ENCODE peak calls at places on chromosomes 16 and 17, in four cellular contexts. J, T, C and Z are unnamed samples.

GRCh38 chr16:56193951-56194726 is 2.9 kb downstream of the GNAO1 start:
- DNase-seq in C (peak), T (peak), J (no peak), Z (no peak)

GRCh38 chr17:34349748-34350147 is 6.5 kb upstream of the CCL13 start:
- DNase-seq in J (no peak), C (no peak), T (no peak), Z (no peak)

GRCh38 chr16:30375830-30376229 is 1.2 kb downstream of the MYL11 start:
- DNase-seq in C (no peak), T (no peak), J (no peak), Z (no peak)

GRCh38 chr17:79934653-79934970 is 95.4 kb upstream of the CBX4 start:
- DNase-seq in C (no peak), T (no peak), J (no peak), Z (no peak)

GRCh38 chr17:19533718-19534561 is at the start of gene SLC47A1:
- DNase-seq in J (no peak), C (no peak), T (peak), Z (no peak)

GRCh38 chr16:19846421-19846820 is 38.2 kb downstream of the GPRC5B start:
- DNase-seq in T (no peak), C (no peak), J (no peak), Z (no peak)

GRCh38 chr16:72963921-72964320 is 84.0 kb downstream of the ZFHX3 start:
- DNase-seq in C (no peak), J (no peak), T (no peak), Z (no peak)

GRCh38 chr16:51553314-51553713 is 402.2 kb upstream of the SALL1 start:
- DNase-seq in T (no peak), J (no peak), C (no peak), Z (no peak)

GRCh38 chr17:77363821-77364361 is 223.1 kb downstream of the SEC14L1 start:
- DNase-seq in C (peak), T (peak), J (no peak), Z (no peak)

GRCh38 chr17:77737442-77738265 is 220.8 kb upstream of the TNRC6C start:
- DNase-seq in C (no peak), J (no peak), T (no peak), Z (no peak)

GRCh38 chr17:62723842-62724241 is 84.3 kb downstream of the MARCHF10 start:
- DNase-seq in T (no peak), C (no peak), J (no peak), Z (no peak)

GRCh38 chr16:68022728-68023537 is at the start of the genes DDX28 and DUS2:
- DNase-seq in C (peak), T (peak), J (peak), Z (peak)

GRCh38 chr17:63458478-63458877 is 12.4 kb upstream of the CYB561 start:
- DNase-seq in T (no peak), C (no peak), J (no peak), Z (no peak)

DNA sequence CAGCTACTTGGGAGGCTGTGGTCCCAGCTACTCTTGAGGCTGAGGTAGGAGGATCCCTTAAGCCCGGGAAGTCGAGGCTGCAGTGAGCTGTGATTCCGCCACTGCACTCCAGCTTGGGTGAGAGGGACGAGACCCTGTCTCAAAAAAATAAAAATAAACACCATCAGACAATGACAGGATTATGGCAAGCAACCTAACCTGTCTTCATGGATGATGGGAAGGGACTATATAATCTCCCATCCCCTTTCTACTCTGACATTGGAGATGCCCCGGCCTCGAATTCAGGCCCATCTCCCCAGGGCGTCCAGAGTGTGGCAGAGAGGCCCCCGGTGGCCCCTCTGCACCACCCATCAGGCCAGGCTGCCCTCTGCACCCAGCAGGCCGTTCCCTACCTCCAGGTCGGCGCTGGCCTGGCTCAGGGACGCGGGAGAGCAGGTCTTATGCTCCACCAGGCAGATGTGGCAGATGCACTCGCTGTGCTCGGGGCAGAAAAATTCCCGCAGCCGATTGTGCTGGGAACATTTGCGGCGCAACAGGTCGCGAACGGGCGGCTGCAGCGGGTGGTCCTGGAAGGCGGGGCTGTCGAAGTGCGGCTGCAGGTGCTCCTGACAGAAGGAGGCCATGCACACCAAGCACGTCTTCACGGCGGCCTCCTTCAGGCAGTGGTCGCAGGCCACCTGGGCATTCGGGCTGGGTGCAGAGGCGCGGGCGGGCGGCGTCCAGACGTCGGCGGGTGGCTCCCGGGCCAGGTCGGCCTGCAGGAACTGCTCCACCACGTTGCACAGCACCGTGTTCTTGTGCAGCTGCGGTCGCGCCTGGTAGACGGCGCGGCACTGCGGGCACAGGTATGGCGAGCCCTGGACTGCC is 616 bp downstream of the TRIM25 start:
- DNase-seq in T (no peak), C (peak), J (no peak), Z (no peak)
- TF ChIP-seq TCF7L2 in T (no peak), C (no peak), J (no peak), Z (no peak)

DNA sequence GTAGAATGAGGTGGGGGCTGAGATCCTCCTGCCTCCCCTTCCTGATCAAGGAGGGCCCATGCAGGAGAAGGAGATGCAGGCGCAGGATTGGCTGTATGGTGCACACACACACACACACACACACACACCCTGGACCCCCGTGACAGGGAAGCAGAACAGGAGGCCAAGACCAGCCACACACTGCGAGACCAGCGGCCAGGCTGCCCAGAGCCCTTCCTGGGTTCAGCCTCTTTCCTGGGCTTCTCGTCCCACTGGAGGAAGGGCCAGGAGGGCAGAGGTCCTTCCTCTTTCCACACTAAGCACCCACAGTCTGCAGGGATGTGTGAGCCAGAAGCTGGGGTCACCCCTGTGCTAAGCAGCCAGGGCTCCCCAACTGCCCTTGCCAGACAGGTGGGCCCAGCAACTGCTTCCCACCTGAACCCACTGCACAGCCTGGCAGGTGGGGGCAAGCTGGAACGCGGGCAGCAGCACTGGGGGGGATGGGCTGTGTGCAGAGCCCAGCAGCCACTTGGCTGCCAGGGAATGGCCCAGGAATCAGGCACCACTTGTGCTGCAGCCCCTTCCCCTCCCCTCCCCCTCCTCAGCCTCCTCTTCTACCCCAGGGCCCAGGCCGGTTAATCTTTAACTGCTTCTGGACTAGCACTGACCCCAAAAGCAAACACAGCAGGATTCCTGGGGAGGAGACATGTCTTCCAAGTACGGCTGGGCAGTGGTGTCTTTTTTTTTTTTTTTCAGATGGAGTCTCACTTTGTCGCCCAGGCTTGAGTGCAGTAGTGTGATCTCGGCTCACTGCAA is 44.6 kb upstream of the SLC38A10 start:
- DNase-seq in J (no peak), C (no peak), T (peak), Z (no peak)
- TF ChIP-seq POLR2AphosphoS5 in J (no peak), C (no peak), T (no peak), Z (no peak)

GRCh38 chr16:89117975-89118289 is 24.3 kb downstream of the ACSF3 start:
- DNase-seq in T (no peak), C (no peak), J (no peak), Z (no peak)

GRCh38 chr16:89115216-89115949 is 21.7 kb downstream of the ACSF3 start:
- DNase-seq in T (no peak), C (peak), J (no peak), Z (no peak)

GRCh38 chr16:89117239-89117974 is 23.8 kb downstream of the ACSF3 start:
- DNase-seq in J (no peak), C (no peak), T (no peak), Z (no peak)

GRCh38 chr16:89118361-89119061 is 24.9 kb downstream of the ACSF3 start:
- DNase-seq in T (peak), C (no peak), J (no peak), Z (no peak)

DNA sequence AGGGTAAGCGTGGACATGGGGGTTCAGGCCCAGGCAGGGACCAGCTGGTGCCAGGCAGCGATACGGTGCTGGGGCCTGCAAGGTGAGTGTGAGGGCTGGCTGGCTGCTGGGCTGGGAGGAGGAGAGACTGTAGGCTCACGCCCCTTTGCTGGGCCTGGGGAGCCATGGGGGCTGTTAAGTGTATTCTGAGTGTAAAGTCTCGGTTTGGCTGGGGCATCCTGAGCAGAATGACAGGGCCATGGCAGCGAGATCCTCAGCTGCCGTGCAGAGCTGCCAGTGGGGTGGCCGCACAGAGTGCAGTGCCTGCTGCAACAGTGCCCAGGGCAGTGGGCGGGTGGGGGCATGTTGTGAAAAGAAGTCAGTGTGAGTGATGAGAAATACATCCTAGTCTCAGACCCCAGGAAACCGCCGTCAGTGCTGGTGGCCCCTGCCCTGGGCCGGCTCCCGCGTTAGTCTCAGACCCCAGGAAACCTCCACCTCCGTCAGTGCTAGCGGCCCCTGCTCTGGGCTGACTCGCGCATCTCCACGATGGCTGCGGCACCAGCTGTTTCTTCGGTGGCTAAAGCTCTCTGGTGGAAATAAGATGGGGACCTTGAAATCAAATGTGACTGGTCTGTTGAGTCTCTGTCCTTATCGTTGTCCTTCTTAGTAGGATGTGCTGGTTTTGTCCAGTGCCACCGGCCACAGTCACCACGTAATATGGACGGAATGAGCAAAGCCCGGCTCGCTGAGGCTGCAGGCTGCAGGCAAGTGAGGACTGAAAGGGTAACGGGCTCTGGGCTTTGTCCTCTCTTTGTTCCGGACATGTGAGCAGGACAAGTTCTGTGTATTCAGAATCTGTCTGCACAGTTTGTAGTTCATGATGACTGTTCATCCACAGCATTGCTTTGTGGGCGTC is 22.9 kb downstream of the ACSF3 start:
- DNase-seq in C (no peak), J (no peak), T (no peak), Z (no peak)
- TF ChIP-seq TCF7L2 in C (no peak), J (no peak), T (no peak), Z (no peak)

DNA sequence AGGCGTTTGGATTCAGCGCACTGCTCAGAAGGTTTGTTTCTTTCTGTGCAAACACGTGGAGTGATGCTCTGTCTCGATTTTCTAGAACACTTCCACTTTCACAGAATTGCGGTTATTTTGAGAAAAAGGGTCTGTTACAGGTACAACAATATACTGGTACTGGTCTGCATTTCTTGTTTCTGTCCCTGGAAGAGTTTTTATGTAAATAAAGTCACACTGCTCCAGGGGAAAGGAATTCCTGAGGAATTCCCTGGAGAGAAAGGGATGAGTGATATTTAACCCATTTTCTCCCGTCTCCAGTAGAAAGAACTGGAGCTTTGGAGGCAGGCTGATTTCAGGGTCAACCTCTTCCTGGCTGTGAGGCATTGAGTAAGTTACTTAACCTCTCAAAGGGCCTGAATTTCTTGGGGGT is 16.2 kb upstream of the RMI2 start:
- DNase-seq in J (no peak), C (no peak), T (no peak), Z (no peak)
- TF ChIP-seq POLR2AphosphoS5 in J (no peak), C (no peak), T (no peak), Z (no peak)

GRCh38 chr17:49365667-49366066 is 3.6 kb upstream of the ZNF652 start:
- DNase-seq in C (no peak), J (peak), T (peak), Z (no peak)
- TF ChIP-seq TCF7L2 in C (no peak), J (no peak), T (no peak), Z (no peak)

GRCh38 chr16:4944333-4945281 is 7.7 kb upstream of the PPL start:
- DNase-seq in C (peak), T (peak), J (peak), Z (peak)

GRCh38 chr16:4948903-4949766 is 9.0 kb upstream of the SEC14L5 start:
- DNase-seq in J (no peak), T (no peak), C (no peak), Z (no peak)

GRCh38 chr16:4946917-4947316 is 10.0 kb upstream of the PPL start:
- DNase-seq in J (no peak), T (no peak), C (no peak), Z (no peak)

GRCh38 chr16:4947722-4948503 is 10.2 kb upstream of the SEC14L5 start:
- DNase-seq in T (peak), J (no peak), C (no peak), Z (no peak)

GRCh38 chr16:4945560-4946502 is 8.9 kb upstream of the PPL start:
- DNase-seq in T (no peak), J (peak), C (no peak), Z (no peak)
- TF ChIP-seq POLR2AphosphoS5 in T (no peak), J (peak), C (no peak), Z (peak)

GRCh38 chr16:57743886-57744645 is 8.5 kb downstream of the KATNB1 start:
- DNase-seq in T (no peak), J (no peak), C (no peak), Z (no peak)

GRCh38 chr16:57740423-57741071 is 5.0 kb downstream of the KATNB1 start:
- DNase-seq in J (no peak), T (no peak), C (no peak), Z (no peak)

GRCh38 chr16:57741660-57742191 is 6.2 kb downstream of the KATNB1 start:
- DNase-seq in T (no peak), C (no peak), J (no peak), Z (no peak)

GRCh38 chr16:57743458-57743857 is 7.9 kb downstream of the KATNB1 start:
- DNase-seq in T (no peak), C (no peak), J (no peak), Z (no peak)

DNA sequence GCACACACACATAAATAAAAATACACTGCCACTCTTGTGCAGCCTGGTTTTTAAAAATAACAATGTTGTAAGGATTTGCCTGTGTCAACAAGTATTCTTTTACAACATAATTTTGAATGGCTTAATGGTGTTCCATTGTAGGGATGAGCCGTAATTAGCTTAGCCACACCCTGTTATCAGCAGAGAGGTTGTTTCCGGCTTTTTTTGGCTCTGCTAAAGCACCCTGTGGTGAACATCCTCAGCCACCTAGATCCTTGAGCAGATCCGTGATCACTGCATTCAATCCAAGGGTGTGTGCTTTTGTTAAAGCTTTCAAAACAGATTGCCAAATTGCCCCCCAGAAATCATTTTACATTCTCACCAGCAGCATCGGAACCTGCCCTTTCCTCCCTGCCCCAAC is 7.0 kb downstream of the KATNB1 start:
- DNase-seq in J (no peak), C (peak), T (no peak), Z (no peak)
- TF ChIP-seq TCF7L2 in J (no peak), C (no peak), T (no peak), Z (no peak)

GRCh38 chr17:68383443-68384321 is 73.6 kb downstream of the WIPI1 start:
- DNase-seq in T (peak), C (no peak), J (peak), Z (no peak)
- TF ChIP-seq POLR2AphosphoS5 in T (peak), C (no peak), J (peak), Z (no peak)

DNA sequence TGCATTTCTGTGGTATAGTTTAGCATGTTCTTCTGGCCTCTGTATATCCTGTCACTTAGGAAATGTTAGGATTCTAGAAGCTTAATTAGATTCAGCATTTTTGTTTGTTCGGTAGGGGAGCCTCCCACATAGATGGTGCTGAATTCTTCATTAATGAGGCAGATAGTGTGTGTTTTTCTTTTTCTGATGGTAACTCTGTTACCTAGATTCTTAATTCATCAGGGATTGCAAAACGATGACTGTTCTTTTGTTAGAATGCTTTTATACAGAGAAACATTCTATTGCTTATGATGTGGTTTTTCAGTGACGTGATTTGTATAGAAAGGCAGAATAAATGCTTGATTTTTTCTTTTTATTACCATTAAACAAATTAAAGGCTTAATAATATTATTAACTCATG is 19.0 kb downstream of the BANP start:
- DNase-seq in J (no peak), T (no peak), C (no peak), Z (no peak)
- TF ChIP-seq TCF7L2 in J (no peak), T (no peak), C (no peak), Z (no peak)

GRCh38 chr17:21283482-21284318 is 811 bp upstream of the MAP2K3 start:
- DNase-seq in C (no peak), T (no peak), J (peak), Z (no peak)

GRCh38 chr17:21280081-21280518 is 4.4 kb upstream of the MAP2K3 start:
- DNase-seq in T (peak), C (peak), J (peak), Z (peak)

GRCh38 chr17:21284319-21285163 is at the start of gene MAP2K3:
- DNase-seq in J (peak), T (peak), C (peak), Z (peak)

GRCh38 chr17:21282850-21283249 is 1.7 kb upstream of the MAP2K3 start:
- DNase-seq in J (no peak), C (no peak), T (no peak), Z (no peak)

DNA sequence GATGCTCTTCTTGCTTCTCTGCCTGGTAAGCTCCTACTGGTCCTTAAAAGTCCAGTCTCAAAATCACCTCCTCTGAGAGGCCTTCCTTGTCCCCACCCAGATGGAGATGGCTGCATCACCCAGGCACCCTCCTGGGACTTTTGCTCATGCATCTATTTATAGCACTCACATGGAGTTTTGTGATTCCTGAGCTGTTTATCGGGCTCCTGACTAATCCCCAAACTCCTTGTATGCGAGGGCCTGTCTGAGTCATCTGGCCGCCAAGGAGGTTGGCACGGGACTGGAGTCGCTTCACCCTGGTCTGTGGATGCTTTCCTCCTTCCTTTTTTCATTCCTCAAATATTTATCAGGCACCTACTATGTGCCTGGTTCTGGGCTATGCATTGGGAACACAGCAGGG is 2.3 kb upstream of the MAP2K3 start:
- DNase-seq in C (no peak), J (peak), T (no peak), Z (peak)
- TF ChIP-seq POLR2AphosphoS5 in C (no peak), J (peak), T (no peak), Z (no peak)